ENCODE peak calls at places on chromosomes 7 and 10, in eight cellular contexts. N is CD4-positive, alpha-beta memory T cell; U is lower lobe of right lung; V is CD8-positive, alpha-beta memory T cell; O is foreskin keratinocyte; T is upper lobe of right lung; R is prostate gland; D is RWPE1. W is an unnamed sample.

GRCh38 chr10:29141761-29142160 is 147.1 kb upstream of the LYZL1 start:
- DNase-seq in N (no peak), U (no peak), V (no peak), O (no peak), T (no peak), R (peak), D (no peak), W (no peak)

GRCh38 chr7:30913821-30914515 is 2.3 kb downstream of the AQP1 start:
- DNase-seq in N (no peak), U (no peak), V (no peak), O (no peak), T (no peak), R (no peak), D (no peak), W (no peak)

GRCh38 chr10:13087986-13088618 is 11.9 kb upstream of the OPTN start:
- DNase-seq in N (no peak), U (no peak), V (no peak), O (peak), T (no peak), R (no peak), D (peak), W (no peak)

GRCh38 chr7:23712368-23713284 is 2.6 kb downstream of the STK31 start:
- DNase-seq in N (no peak), U (no peak), V (peak), O (peak), T (no peak), R (no peak), D (peak), W (no peak)

GRCh38 chr10:101573885-101574284 is 14.2 kb downstream of the POLL start:
- DNase-seq in N (no peak), U (no peak), V (no peak), O (no peak), T (no peak), R (no peak), D (no peak), W (no peak)

GRCh38 chr7:151086802-151087246 is 549 bp downstream of the AGAP3 start:
- DNase-seq in N (no peak), U (no peak), V (peak), O (no peak), T (no peak), R (no peak), D (no peak), W (peak)

GRCh38 chr7:106285801-106286492 is 1.2 kb upstream of the NAMPT start:
- DNase-seq in N (no peak), U (no peak), V (no peak), O (no peak), T (no peak), R (no peak), D (no peak), W (no peak)

GRCh38 chr7:139490130-139490529 is 6.7 kb upstream of the KLRG2 start:
- DNase-seq in N (no peak), U (peak), V (no peak), O (peak), T (peak), R (peak), D (peak), W (no peak)

DNA sequence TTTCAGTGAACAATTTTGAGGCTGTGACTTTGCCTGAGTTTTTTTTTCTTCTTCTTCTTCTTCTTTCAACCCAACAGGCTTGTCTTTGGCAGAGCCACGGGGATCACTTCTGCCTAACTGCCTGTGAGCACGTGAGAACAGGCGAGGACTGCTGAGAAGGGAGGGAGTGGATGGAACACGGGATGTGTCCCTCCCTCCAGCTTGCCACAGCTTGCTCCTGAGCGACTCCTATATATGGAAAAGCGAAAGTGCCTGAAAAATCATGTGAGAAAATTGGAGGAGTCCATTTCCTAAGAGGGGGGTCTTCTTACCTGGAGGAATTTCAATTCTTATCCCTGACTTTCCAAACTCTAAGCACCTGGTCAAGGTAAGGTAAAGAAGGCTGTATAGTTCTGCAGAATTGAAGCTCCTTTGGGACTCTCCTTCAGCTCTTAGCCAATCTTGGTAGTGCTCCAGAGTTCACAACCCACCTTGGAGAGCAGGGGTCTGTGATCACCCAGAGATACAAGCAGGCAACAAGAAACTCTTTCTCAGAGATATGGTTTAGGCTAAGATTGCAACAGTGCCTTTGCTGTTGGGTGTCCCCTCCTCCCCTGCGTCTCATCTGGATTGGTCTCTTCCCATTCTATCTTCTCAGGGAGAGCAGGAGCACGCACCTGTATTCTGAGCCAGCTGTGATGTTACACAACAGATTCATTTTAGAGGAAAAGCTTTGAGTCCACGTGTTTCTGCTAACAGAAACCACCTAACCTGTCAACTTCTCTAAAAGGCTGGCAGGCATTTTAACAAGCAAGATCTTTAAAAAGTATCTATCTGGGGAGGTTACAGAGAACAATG is at the start of gene MAT1A:
- DNase-seq in N (no peak), U (no peak), V (no peak), O (peak), T (no peak), R (peak), D (no peak), W (no peak)
- H3K27ac ChIP-seq in N (no peak), U (no peak), V (no peak), O (no peak), T (no peak), R (peak), D (no peak), W (no peak)

GRCh38 chr7:42193457-42194111 is 43.4 kb downstream of the GLI3 start:
- DNase-seq in N (no peak), U (no peak), V (no peak), O (no peak), T (no peak), R (no peak), D (no peak), W (no peak)
- H3K27ac ChIP-seq in N (no peak), U (no peak), V (no peak), O (peak), T (no peak), R (no peak), D (no peak), W (no peak)

GRCh38 chr10:17716161-17716560 is 35.8 kb upstream of the TMEM236 start:
- DNase-seq in N (no peak), U (no peak), V (no peak), O (no peak), T (no peak), R (no peak), D (no peak), W (no peak)

GRCh38 chr10:17712053-17712452 is 39.9 kb upstream of the TMEM236 start:
- DNase-seq in N (no peak), U (no peak), V (no peak), O (no peak), T (no peak), R (no peak), D (no peak), W (no peak)

GRCh38 chr10:17710181-17710580 is 41.8 kb upstream of the TMEM236 start:
- DNase-seq in N (no peak), U (no peak), V (no peak), O (no peak), T (no peak), R (no peak), D (no peak), W (no peak)

GRCh38 chr10:17713133-17713532 is 38.9 kb upstream of the TMEM236 start:
- DNase-seq in N (no peak), U (no peak), V (no peak), O (no peak), T (no peak), R (no peak), D (no peak), W (no peak)

DNA sequence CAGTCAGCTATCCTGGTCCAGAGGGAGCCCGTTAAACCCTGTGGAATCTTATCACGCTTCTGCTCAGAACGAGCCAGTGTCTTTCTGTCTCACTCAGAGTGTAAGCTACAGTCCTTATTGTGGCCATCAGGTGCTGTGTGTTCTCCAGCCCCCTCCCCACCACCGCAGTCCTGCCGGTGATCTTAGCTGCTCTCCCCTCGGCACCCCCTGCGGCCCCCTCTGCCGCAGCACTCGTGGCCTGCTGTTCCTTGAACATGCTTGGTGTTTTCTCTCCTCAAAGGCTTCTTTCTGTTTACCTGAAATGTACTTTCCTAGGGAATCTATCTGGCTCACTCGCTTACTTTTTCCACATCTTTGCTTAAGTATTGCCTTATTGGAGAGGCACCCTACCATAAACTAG is 38.2 kb upstream of the TMEM236 start:
- DNase-seq in N (no peak), U (no peak), V (no peak), O (no peak), T (no peak), R (no peak), D (no peak), W (no peak)
- H3K27ac ChIP-seq in N (no peak), U (no peak), V (no peak), O (no peak), T (no peak), R (no peak), D (no peak), W (no peak)

GRCh38 chr10:50554381-50554994 is 69.3 kb downstream of the SGMS1 start:
- DNase-seq in N (no peak), U (no peak), V (no peak), O (no peak), T (no peak), R (no peak), D (no peak), W (no peak)

GRCh38 chr10:50552308-50552707 is 71.4 kb downstream of the SGMS1 start:
- DNase-seq in N (no peak), U (no peak), V (no peak), O (no peak), T (no peak), R (no peak), D (no peak), W (no peak)

GRCh38 chr10:50551894-50552293 is 71.9 kb downstream of the SGMS1 start:
- DNase-seq in N (no peak), U (no peak), V (no peak), O (no peak), T (no peak), R (no peak), D (no peak), W (no peak)

GRCh38 chr10:50552771-50553535 is 70.8 kb downstream of the SGMS1 start:
- DNase-seq in N (peak), U (no peak), V (peak), O (no peak), T (no peak), R (no peak), D (no peak), W (no peak)

DNA sequence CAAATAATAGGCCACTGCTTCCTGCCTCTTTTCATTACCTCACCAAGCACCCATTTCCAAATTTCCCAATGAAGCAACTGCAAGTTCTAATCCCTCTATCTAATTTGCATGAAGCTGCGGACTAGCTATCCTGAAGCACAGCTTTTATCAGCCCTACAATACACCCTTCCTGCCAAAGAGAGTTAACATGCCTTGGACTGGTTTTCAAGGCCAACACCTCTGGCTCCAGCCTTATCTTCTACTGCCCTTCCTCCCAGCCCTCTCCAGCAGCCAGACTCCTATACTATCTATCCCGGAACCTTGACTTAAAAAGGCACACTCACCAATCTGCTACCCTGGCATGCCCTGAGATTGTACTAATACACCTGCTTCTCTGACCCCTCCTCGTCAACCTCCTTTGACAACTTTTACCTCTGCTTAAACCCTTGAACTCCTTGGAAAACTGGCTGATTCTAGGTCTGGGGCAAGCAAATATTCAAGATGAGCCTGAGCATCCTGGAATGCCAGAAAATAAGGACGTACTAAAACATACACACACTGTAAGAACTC is 73.4 kb downstream of the SGMS1 start:
- DNase-seq in N (no peak), U (no peak), V (no peak), O (no peak), T (no peak), R (no peak), D (no peak), W (no peak)
- H3K27ac ChIP-seq in N (no peak), U (no peak), V (no peak), O (no peak), T (no peak), R (no peak), D (no peak), W (no peak)

DNA sequence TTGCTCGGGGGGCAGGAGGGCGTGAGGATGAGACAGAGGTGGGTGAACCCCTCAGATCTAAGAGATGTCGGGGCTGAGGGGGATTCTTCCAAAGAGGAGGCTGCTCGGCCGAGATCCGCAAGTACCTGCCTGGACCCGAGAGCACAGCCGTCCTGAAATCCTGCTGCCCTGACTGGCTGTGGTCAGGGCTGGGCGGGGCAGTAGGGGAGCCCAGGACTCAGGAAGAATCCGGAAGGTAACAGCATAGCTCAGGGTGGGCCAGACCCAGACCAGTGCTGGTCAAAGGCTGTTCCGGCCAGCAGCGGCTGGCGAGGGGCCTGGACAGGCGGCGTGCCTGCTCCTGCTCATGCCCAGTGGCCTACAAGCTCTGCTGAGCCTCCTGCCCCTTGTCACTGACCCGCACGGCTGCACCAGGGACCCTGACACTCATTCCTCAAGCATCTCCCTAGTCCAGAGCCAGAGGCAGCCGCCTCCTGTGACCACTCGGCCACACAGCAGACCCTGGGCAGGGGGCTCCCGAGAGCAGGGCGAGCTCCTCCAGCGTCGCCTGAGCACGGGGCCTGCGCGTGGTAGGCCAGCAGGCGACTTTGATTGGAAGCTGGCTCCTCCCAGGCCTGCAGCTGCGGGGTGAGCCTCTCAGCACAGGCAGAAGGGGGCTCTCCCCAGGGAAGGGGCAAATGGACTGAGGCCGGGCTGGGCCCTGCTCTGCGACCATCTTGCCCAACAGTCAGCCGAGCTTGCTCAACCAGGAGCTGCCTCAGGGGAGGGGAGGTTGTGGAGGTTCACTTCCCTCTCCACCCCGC is 3.1 kb upstream of the ADAP1 start:
- DNase-seq in N (no peak), U (peak), V (no peak), O (no peak), T (peak), R (no peak), D (no peak), W (no peak)
- H3K27ac ChIP-seq in N (no peak), U (no peak), V (no peak), O (no peak), T (no peak), R (no peak), D (no peak), W (no peak)

GRCh38 chr7:1513657-1514095 is 9.5 kb upstream of the INTS1 start:
- DNase-seq in N (peak), U (no peak), V (no peak), O (no peak), T (no peak), R (no peak), D (no peak), W (no peak)
- H3K27ac ChIP-seq in N (no peak), U (peak), V (no peak), O (no peak), T (peak), R (no peak), D (peak), W (peak)

DNA sequence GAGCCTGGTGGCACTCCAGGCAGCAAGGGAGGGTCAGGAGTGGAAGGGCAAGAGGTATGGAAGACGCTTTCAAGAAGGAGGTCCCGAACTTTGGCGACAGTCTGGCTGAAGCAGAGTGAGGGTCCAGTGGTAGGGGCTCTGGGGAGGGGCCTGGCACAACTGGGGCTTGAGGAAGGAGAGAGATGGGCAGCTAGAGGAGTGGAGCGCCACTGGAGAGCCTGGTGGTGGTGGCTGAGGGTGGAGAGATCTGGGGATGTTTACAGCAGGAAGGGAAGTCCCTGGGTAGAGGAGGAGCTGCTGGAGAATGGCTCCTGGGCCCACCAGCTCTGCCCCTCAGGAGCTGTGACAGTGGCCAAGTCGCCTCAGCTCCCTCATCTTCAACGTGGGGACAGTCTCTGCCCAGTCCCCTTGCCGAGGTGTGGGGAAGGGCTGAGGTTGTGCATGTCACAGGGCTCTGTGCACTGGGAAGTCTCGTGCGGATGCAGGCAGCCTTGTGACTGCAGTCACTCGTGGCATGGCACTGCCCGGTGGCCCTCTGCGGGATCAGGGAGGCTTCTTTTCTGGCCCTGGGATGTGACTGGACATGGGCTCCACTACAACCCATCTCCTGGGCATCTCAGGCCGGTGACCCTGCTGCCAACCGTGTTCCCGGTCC is 18.5 kb downstream of the UBTD1 start:
- DNase-seq in N (no peak), U (no peak), V (no peak), O (no peak), T (no peak), R (no peak), D (no peak), W (no peak)
- H3K27ac ChIP-seq in N (no peak), U (peak), V (no peak), O (no peak), T (peak), R (no peak), D (peak), W (no peak)

GRCh38 chr7:16961650-16962049 is 79.9 kb upstream of the AGR3 start:
- DNase-seq in N (no peak), U (no peak), V (no peak), O (no peak), T (no peak), R (no peak), D (no peak), W (no peak)

GRCh38 chr7:16970732-16971495 is 89.1 kb upstream of the AGR3 start:
- DNase-seq in N (no peak), U (no peak), V (no peak), O (no peak), T (no peak), R (no peak), D (no peak), W (no peak)

GRCh38 chr7:16962986-16963385 is 81.2 kb upstream of the AGR3 start:
- DNase-seq in N (no peak), U (no peak), V (no peak), O (no peak), T (no peak), R (no peak), D (no peak), W (no peak)

DNA sequence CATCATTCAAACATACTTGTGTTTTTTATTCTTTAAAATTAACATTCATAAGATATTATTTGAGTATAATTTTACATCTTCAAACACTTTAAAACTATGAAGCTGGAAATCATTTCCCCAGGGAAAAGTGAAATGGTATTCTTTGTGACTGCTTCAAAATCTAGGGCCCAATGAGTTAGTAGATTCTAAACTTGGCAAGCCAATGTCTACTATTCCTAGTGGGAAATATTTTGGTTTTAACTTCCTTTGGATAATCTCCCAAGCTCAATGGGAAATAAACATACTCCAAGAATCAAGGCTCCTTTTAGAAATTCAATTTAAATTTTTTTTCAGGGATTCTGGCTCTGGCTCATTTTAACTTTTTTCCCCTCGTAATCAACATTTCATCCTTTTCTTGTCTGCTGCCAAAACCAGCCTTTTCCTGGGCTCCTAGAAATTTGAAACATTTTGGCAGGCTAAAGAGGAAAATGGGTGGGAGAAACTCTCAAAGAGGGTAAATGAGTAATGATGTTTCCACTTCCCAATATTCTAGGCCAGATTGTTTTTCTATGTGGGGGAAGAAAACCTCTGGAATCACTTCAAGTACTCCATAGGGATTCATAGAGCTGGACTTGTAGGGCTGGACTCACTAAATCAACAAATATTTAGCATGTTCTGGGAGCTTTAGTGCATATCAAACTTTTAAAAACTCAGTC is 85.5 kb upstream of the AGR3 start:
- DNase-seq in N (no peak), U (no peak), V (no peak), O (no peak), T (no peak), R (no peak), D (no peak), W (no peak)
- H3K27ac ChIP-seq in N (no peak), U (no peak), V (no peak), O (no peak), T (no peak), R (no peak), D (no peak), W (no peak)

GRCh38 chr10:98778277-98778759 is 331.6 kb upstream of the HPS1 start:
- DNase-seq in N (peak), U (no peak), V (no peak), O (no peak), T (no peak), R (no peak), D (no peak), W (no peak)
- H3K27ac ChIP-seq in N (no peak), U (no peak), V (no peak), O (no peak), T (no peak), R (no peak), D (no peak), W (no peak)

W was measured in caudate nucleus.